ENCODE peak calls at places on chromosomes 3 and 15, in ten cellular contexts. One of them, this sample, is unnamed.

GRCh38 chr3:8186213-8186612 is 315.4 kb upstream of the LMCD1 start:
- DNase-seq in right lobe of liver: no peak
- DNase-seq in naive thymus-derived CD4-positive, alpha-beta T cell: no peak
- DNase-seq in NB4: no peak
- DNase-seq in uterus: no peak
- DNase-seq in CD8-positive, alpha-beta T cell: no peak
- DNase-seq in IMR-90: no peak
- DNase-seq in fibroblast of pulmonary artery: no peak
- DNase-seq in H1: no peak
- DNase-seq in right cardiac atrium: no peak
- DNase-seq in this sample: no peak

GRCh38 chr3:129238945-129239705 is 10.3 kb upstream of the COPG1 start:
- DNase-seq in right lobe of liver: no peak
- DNase-seq in naive thymus-derived CD4-positive, alpha-beta T cell: no peak
- DNase-seq in NB4: no peak
- DNase-seq in uterus: no peak
- DNase-seq in CD8-positive, alpha-beta T cell: no peak
- DNase-seq in IMR-90: peak; percentile 25
- DNase-seq in fibroblast of pulmonary artery: peak; percentile 68
- DNase-seq in H1: no peak
- DNase-seq in right cardiac atrium: peak; percentile 42
- DNase-seq in this sample: no peak

GRCh38 chr15:70375006-70375409 is 277.3 kb upstream of the TLE3 start:
- DNase-seq in right lobe of liver: no peak
- DNase-seq in naive thymus-derived CD4-positive, alpha-beta T cell: no peak
- DNase-seq in NB4: peak; percentile 70
- DNase-seq in uterus: peak; percentile 67
- DNase-seq in CD8-positive, alpha-beta T cell: no peak
- DNase-seq in IMR-90: no peak
- DNase-seq in fibroblast of pulmonary artery: peak; percentile 64
- DNase-seq in H1: no peak
- DNase-seq in right cardiac atrium: peak; percentile 42
- DNase-seq in this sample: no peak

GRCh38 chr15:76217029-76217866 is 94.0 kb downstream of the ETFA start:
- DNase-seq in right lobe of liver: no peak
- DNase-seq in naive thymus-derived CD4-positive, alpha-beta T cell: no peak
- DNase-seq in NB4: no peak
- DNase-seq in uterus: no peak
- DNase-seq in CD8-positive, alpha-beta T cell: no peak
- DNase-seq in IMR-90: peak; percentile 57
- DNase-seq in fibroblast of pulmonary artery: peak; percentile 57
- DNase-seq in H1: no peak
- DNase-seq in right cardiac atrium: no peak
- DNase-seq in this sample: no peak

GRCh38 chr3:101533603-101533968 is 20.6 kb upstream of the SENP7 start:
- DNase-seq in right lobe of liver: no peak
- DNase-seq in naive thymus-derived CD4-positive, alpha-beta T cell: no peak
- DNase-seq in NB4: no peak
- DNase-seq in uterus: no peak
- DNase-seq in CD8-positive, alpha-beta T cell: no peak
- DNase-seq in IMR-90: no peak
- DNase-seq in fibroblast of pulmonary artery: no peak
- DNase-seq in H1: no peak
- DNase-seq in right cardiac atrium: no peak
- DNase-seq in this sample: no peak

GRCh38 chr15:47801522-47801921 is 84.2 kb downstream of the SEMA6D start:
- DNase-seq in right lobe of liver: no peak
- DNase-seq in naive thymus-derived CD4-positive, alpha-beta T cell: no peak
- DNase-seq in NB4: no peak
- DNase-seq in uterus: no peak
- DNase-seq in CD8-positive, alpha-beta T cell: no peak
- DNase-seq in IMR-90: no peak
- DNase-seq in fibroblast of pulmonary artery: no peak
- DNase-seq in H1: no peak
- DNase-seq in right cardiac atrium: no peak
- DNase-seq in this sample: no peak

GRCh38 chr3:127404614-127405598 is 117.1 kb upstream of the PRR20G start:
- DNase-seq in right lobe of liver: peak; percentile 39
- DNase-seq in naive thymus-derived CD4-positive, alpha-beta T cell: no peak
- DNase-seq in NB4: no peak
- DNase-seq in uterus: no peak
- DNase-seq in CD8-positive, alpha-beta T cell: no peak
- DNase-seq in IMR-90: no peak
- DNase-seq in fibroblast of pulmonary artery: no peak
- DNase-seq in H1: no peak
- DNase-seq in right cardiac atrium: no peak
- DNase-seq in this sample: no peak

GRCh38 chr3:96756516-96756915 is 57.9 kb upstream of the EPHA6 start:
- DNase-seq in right lobe of liver: no peak
- DNase-seq in naive thymus-derived CD4-positive, alpha-beta T cell: no peak
- DNase-seq in NB4: no peak
- DNase-seq in uterus: no peak
- DNase-seq in CD8-positive, alpha-beta T cell: no peak
- DNase-seq in IMR-90: no peak
- DNase-seq in fibroblast of pulmonary artery: no peak
- DNase-seq in H1: no peak
- DNase-seq in right cardiac atrium: no peak
- DNase-seq in this sample: no peak

GRCh38 chr3:178385280-178385952 is 150.8 kb upstream of the KCNMB2 start:
- DNase-seq in right lobe of liver: no peak
- DNase-seq in naive thymus-derived CD4-positive, alpha-beta T cell: peak; percentile 41
- DNase-seq in NB4: peak; percentile 23
- DNase-seq in uterus: no peak
- DNase-seq in CD8-positive, alpha-beta T cell: no peak
- DNase-seq in IMR-90: peak; percentile 51
- DNase-seq in fibroblast of pulmonary artery: peak; percentile 66
- DNase-seq in H1: peak; percentile 1
- DNase-seq in right cardiac atrium: no peak
- DNase-seq in this sample: no peak

GRCh38 chr3:36993326-36994283 is at the start of gene MLH1:
- DNase-seq in right lobe of liver: peak; percentile 96
- DNase-seq in naive thymus-derived CD4-positive, alpha-beta T cell: peak; percentile 99
- DNase-seq in NB4: peak; percentile 92
- DNase-seq in uterus: peak; percentile 100
- DNase-seq in CD8-positive, alpha-beta T cell: peak; percentile 99
- DNase-seq in IMR-90: peak; percentile 100
- DNase-seq in fibroblast of pulmonary artery: peak; percentile 100
- DNase-seq in H1: peak; percentile 53
- DNase-seq in right cardiac atrium: peak; percentile 96
- DNase-seq in this sample: peak; percentile 100

GRCh38 chr15:40274350-40275274 is 8.3 kb downstream of the ANKRD63 start:
- DNase-seq in right lobe of liver: peak; percentile 85
- DNase-seq in naive thymus-derived CD4-positive, alpha-beta T cell: peak; percentile 88
- DNase-seq in NB4: peak; percentile 85
- DNase-seq in uterus: peak; percentile 77
- DNase-seq in CD8-positive, alpha-beta T cell: peak; percentile 79
- DNase-seq in IMR-90: peak; percentile 78
- DNase-seq in fibroblast of pulmonary artery: peak; percentile 88
- DNase-seq in H1: peak; percentile 70
- DNase-seq in right cardiac atrium: peak; percentile 77
- DNase-seq in this sample: peak; percentile 49

GRCh38 chr3:105899528-105899927 is 30.7 kb upstream of the CBLB start:
- DNase-seq in right lobe of liver: no peak
- DNase-seq in naive thymus-derived CD4-positive, alpha-beta T cell: no peak
- DNase-seq in NB4: no peak
- DNase-seq in uterus: no peak
- DNase-seq in CD8-positive, alpha-beta T cell: no peak
- DNase-seq in IMR-90: peak; percentile 79
- DNase-seq in fibroblast of pulmonary artery: peak; percentile 77
- DNase-seq in H1: no peak
- DNase-seq in right cardiac atrium: no peak
- DNase-seq in this sample: no peak

GRCh38 chr3:98596902-98597500 is 3.6 kb upstream of the CPOX start:
- DNase-seq in right lobe of liver: no peak
- DNase-seq in naive thymus-derived CD4-positive, alpha-beta T cell: peak; percentile 37
- DNase-seq in NB4: peak; percentile 75
- DNase-seq in uterus: no peak
- DNase-seq in CD8-positive, alpha-beta T cell: no peak
- DNase-seq in IMR-90: peak; percentile 34
- DNase-seq in fibroblast of pulmonary artery: peak; percentile 58
- DNase-seq in H1: no peak
- DNase-seq in right cardiac atrium: no peak
- DNase-seq in this sample: no peak

GRCh38 chr15:57685719-57686118 is 20.8 kb upstream of the POLR2M start:
- DNase-seq in right lobe of liver: no peak
- DNase-seq in naive thymus-derived CD4-positive, alpha-beta T cell: no peak
- DNase-seq in NB4: no peak
- DNase-seq in uterus: peak; percentile 27
- DNase-seq in CD8-positive, alpha-beta T cell: no peak
- DNase-seq in IMR-90: no peak
- DNase-seq in fibroblast of pulmonary artery: no peak
- DNase-seq in H1: no peak
- DNase-seq in right cardiac atrium: no peak
- DNase-seq in this sample: no peak

DNA sequence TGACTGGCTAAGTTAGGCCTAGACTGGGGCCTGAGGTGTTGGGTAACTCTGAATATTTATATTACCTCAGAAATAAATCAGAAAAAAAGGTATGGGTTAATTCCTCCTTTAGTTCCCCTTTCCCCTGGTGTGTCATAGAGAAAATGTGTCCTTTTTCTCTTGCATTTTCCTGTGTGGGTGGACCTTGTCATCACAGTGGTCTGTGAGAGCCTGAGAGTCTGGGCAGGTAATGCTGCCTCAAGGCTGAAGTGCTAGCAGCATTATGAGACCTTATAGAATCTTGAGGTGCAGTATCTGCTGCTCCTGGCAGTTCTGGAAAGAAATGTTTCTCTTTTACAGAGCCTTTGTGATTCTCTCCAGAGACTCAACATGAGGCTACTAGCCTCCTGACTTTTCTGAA is 69.7 kb downstream of the PCOLCE2 start:
- DNase-seq in right lobe of liver: no peak
- DNase-seq in naive thymus-derived CD4-positive, alpha-beta T cell: no peak
- DNase-seq in NB4: no peak
- DNase-seq in uterus: no peak
- DNase-seq in CD8-positive, alpha-beta T cell: no peak
- DNase-seq in IMR-90: no peak
- DNase-seq in fibroblast of pulmonary artery: no peak
- DNase-seq in H1: no peak
- DNase-seq in right cardiac atrium: no peak
- DNase-seq in this sample: no peak
- H3K4me3 ChIP-seq in right lobe of liver: no peak overlapping the region
- H3K4me3 ChIP-seq in naive thymus-derived CD4-positive, alpha-beta T cell: no peak overlapping the region
- H3K4me3 ChIP-seq in NB4: no peak overlapping the region
- H3K4me3 ChIP-seq in uterus: no peak overlapping the region
- H3K4me3 ChIP-seq in CD8-positive, alpha-beta T cell: no peak overlapping the region
- H3K4me3 ChIP-seq in IMR-90: no peak overlapping the region
- H3K4me3 ChIP-seq in fibroblast of pulmonary artery: no peak overlapping the region
- H3K4me3 ChIP-seq in H1: no peak overlapping the region
- H3K4me3 ChIP-seq in right cardiac atrium: no peak overlapping the region
- H3K4me3 ChIP-seq in this sample: no peak overlapping the region

GRCh38 chr15:33160581-33161165 is 33.8 kb downstream of the FMN1 start:
- DNase-seq in right lobe of liver: no peak
- DNase-seq in naive thymus-derived CD4-positive, alpha-beta T cell: no peak
- DNase-seq in NB4: no peak
- DNase-seq in uterus: no peak
- DNase-seq in CD8-positive, alpha-beta T cell: no peak
- DNase-seq in IMR-90: no peak
- DNase-seq in fibroblast of pulmonary artery: no peak
- DNase-seq in H1: no peak
- DNase-seq in right cardiac atrium: no peak
- DNase-seq in this sample: no peak
- H3K4me3 ChIP-seq in right lobe of liver: no peak overlapping the region
- H3K4me3 ChIP-seq in naive thymus-derived CD4-positive, alpha-beta T cell: no peak overlapping the region
- H3K4me3 ChIP-seq in NB4: no peak overlapping the region
- H3K4me3 ChIP-seq in uterus: no peak overlapping the region
- H3K4me3 ChIP-seq in CD8-positive, alpha-beta T cell: no peak overlapping the region
- H3K4me3 ChIP-seq in IMR-90: no peak overlapping the region
- H3K4me3 ChIP-seq in fibroblast of pulmonary artery: no peak overlapping the region
- H3K4me3 ChIP-seq in H1: no peak overlapping the region
- H3K4me3 ChIP-seq in right cardiac atrium: no peak overlapping the region
- H3K4me3 ChIP-seq in this sample: no peak overlapping the region

GRCh38 chr3:46576899-46577298 is 10.8 kb upstream of the LRRC2 start:
- DNase-seq in right lobe of liver: no peak
- DNase-seq in naive thymus-derived CD4-positive, alpha-beta T cell: no peak
- DNase-seq in NB4: no peak
- DNase-seq in uterus: no peak
- DNase-seq in CD8-positive, alpha-beta T cell: no peak
- DNase-seq in IMR-90: no peak
- DNase-seq in fibroblast of pulmonary artery: no peak
- DNase-seq in H1: no peak
- DNase-seq in right cardiac atrium: no peak
- DNase-seq in this sample: no peak
- H3K4me3 ChIP-seq in right lobe of liver: no peak overlapping the region
- H3K4me3 ChIP-seq in naive thymus-derived CD4-positive, alpha-beta T cell: no peak overlapping the region
- H3K4me3 ChIP-seq in NB4: no peak overlapping the region
- H3K4me3 ChIP-seq in uterus: peak overlapping the region; percentile 14
- H3K4me3 ChIP-seq in CD8-positive, alpha-beta T cell: no peak overlapping the region
- H3K4me3 ChIP-seq in IMR-90: no peak overlapping the region
- H3K4me3 ChIP-seq in fibroblast of pulmonary artery: no peak overlapping the region
- H3K4me3 ChIP-seq in H1: peak overlapping the region; percentile 91
- H3K4me3 ChIP-seq in right cardiac atrium: no peak overlapping the region
- H3K4me3 ChIP-seq in this sample: no peak overlapping the region

GRCh38 chr15:26929588-26929987 is 41.4 kb upstream of the GABRG3 start:
- DNase-seq in right lobe of liver: no peak
- DNase-seq in naive thymus-derived CD4-positive, alpha-beta T cell: no peak
- DNase-seq in NB4: no peak
- DNase-seq in uterus: no peak
- DNase-seq in CD8-positive, alpha-beta T cell: no peak
- DNase-seq in IMR-90: no peak
- DNase-seq in fibroblast of pulmonary artery: no peak
- DNase-seq in H1: no peak
- DNase-seq in right cardiac atrium: no peak
- DNase-seq in this sample: no peak

GRCh38 chr15:26939398-26939797 is 31.6 kb upstream of the GABRG3 start:
- DNase-seq in right lobe of liver: no peak
- DNase-seq in naive thymus-derived CD4-positive, alpha-beta T cell: no peak
- DNase-seq in NB4: no peak
- DNase-seq in uterus: no peak
- DNase-seq in CD8-positive, alpha-beta T cell: no peak
- DNase-seq in IMR-90: no peak
- DNase-seq in fibroblast of pulmonary artery: no peak
- DNase-seq in H1: no peak
- DNase-seq in right cardiac atrium: no peak
- DNase-seq in this sample: no peak

GRCh38 chr15:26937134-26937533 is 33.8 kb upstream of the GABRG3 start:
- DNase-seq in right lobe of liver: no peak
- DNase-seq in naive thymus-derived CD4-positive, alpha-beta T cell: no peak
- DNase-seq in NB4: no peak
- DNase-seq in uterus: no peak
- DNase-seq in CD8-positive, alpha-beta T cell: no peak
- DNase-seq in IMR-90: no peak
- DNase-seq in fibroblast of pulmonary artery: no peak
- DNase-seq in H1: no peak
- DNase-seq in right cardiac atrium: no peak
- DNase-seq in this sample: no peak

GRCh38 chr15:26936502-26936901 is 34.5 kb upstream of the GABRG3 start:
- DNase-seq in right lobe of liver: no peak
- DNase-seq in naive thymus-derived CD4-positive, alpha-beta T cell: no peak
- DNase-seq in NB4: no peak
- DNase-seq in uterus: no peak
- DNase-seq in CD8-positive, alpha-beta T cell: no peak
- DNase-seq in IMR-90: no peak
- DNase-seq in fibroblast of pulmonary artery: no peak
- DNase-seq in H1: no peak
- DNase-seq in right cardiac atrium: no peak
- DNase-seq in this sample: no peak

DNA sequence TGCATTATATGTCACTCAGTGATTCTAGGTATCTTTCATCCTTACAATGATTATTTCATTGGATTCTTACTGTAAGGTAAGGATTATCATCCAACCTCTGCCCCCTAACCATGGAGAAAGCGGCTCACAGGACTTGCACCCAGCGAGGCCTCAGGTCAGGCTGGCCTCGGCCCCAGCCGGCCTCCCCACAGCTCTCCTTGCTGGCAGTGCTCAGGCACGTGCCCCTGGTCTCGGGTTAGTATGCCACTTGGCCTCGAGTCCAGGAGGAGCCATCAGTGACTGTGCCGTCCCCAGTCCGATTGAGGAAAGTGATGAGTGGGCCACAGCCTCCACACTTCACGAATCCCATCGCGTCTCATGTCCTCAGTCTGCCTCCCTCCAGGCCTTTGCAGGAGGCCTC is 35.7 kb upstream of the GABRG3 start:
- DNase-seq in right lobe of liver: no peak
- DNase-seq in naive thymus-derived CD4-positive, alpha-beta T cell: no peak
- DNase-seq in NB4: no peak
- DNase-seq in uterus: no peak
- DNase-seq in CD8-positive, alpha-beta T cell: no peak
- DNase-seq in IMR-90: no peak
- DNase-seq in fibroblast of pulmonary artery: no peak
- DNase-seq in H1: no peak
- DNase-seq in right cardiac atrium: no peak
- DNase-seq in this sample: no peak
- H3K4me3 ChIP-seq in right lobe of liver: no peak overlapping the region
- H3K4me3 ChIP-seq in naive thymus-derived CD4-positive, alpha-beta T cell: no peak overlapping the region
- H3K4me3 ChIP-seq in NB4: no peak overlapping the region
- H3K4me3 ChIP-seq in uterus: no peak overlapping the region
- H3K4me3 ChIP-seq in CD8-positive, alpha-beta T cell: no peak overlapping the region
- H3K4me3 ChIP-seq in IMR-90: no peak overlapping the region
- H3K4me3 ChIP-seq in fibroblast of pulmonary artery: no peak overlapping the region
- H3K4me3 ChIP-seq in H1: no peak overlapping the region
- H3K4me3 ChIP-seq in right cardiac atrium: no peak overlapping the region
- H3K4me3 ChIP-seq in this sample: no peak overlapping the region